ENCODE peak calls at places on chromosomes 4 and X, in nine cellular contexts. One of them, this sample, is unnamed.

GRCh38 chr4:65139998-65140397 is 530.3 kb downstream of the EPHA5 start:
- DNase-seq in activated CD4-positive, alpha-beta T cell treated with anti-CD3 and anti-CD28 coated beads, Interleukin-2, amount 50 U/mL, for 1 hour: no peak
- DNase-seq in activated naive CD8-positive, alpha-beta T cell treated with anti-CD3 and anti-CD28 coated beads for 36 hours: no peak
- DNase-seq in naive thymus-derived CD8-positive, alpha-beta T cell: no peak
- DNase-seq in NCI-H1930: no peak
- DNase-seq in occipital lobe: no peak
- DNase-seq in GM13976: no peak
- DNase-seq in neuronal stem cell: no peak
- DNase-seq in substantia nigra: no peak
- DNase-seq in this sample: no peak

GRCh38 chr4:156347412-156348075 is 393.9 kb upstream of the CTSO start:
- DNase-seq in activated CD4-positive, alpha-beta T cell treated with anti-CD3 and anti-CD28 coated beads, Interleukin-2, amount 50 U/mL, for 1 hour: no peak
- DNase-seq in activated naive CD8-positive, alpha-beta T cell treated with anti-CD3 and anti-CD28 coated beads for 36 hours: no peak
- DNase-seq in naive thymus-derived CD8-positive, alpha-beta T cell: no peak
- DNase-seq in NCI-H1930: no peak
- DNase-seq in occipital lobe: no peak
- DNase-seq in GM13976: no peak
- DNase-seq in neuronal stem cell: no peak
- DNase-seq in substantia nigra: no peak
- DNase-seq in this sample: no peak

GRCh38 chr4:1033840-1034551 is 22.6 kb downstream of the FGFRL1 start:
- DNase-seq in activated CD4-positive, alpha-beta T cell treated with anti-CD3 and anti-CD28 coated beads, Interleukin-2, amount 50 U/mL, for 1 hour: no peak
- DNase-seq in activated naive CD8-positive, alpha-beta T cell treated with anti-CD3 and anti-CD28 coated beads for 36 hours: no peak
- DNase-seq in naive thymus-derived CD8-positive, alpha-beta T cell: no peak
- DNase-seq in NCI-H1930: no peak
- DNase-seq in occipital lobe: peak; percentile 43
- DNase-seq in GM13976: no peak
- DNase-seq in neuronal stem cell: no peak
- DNase-seq in substantia nigra: peak; percentile 71
- DNase-seq in this sample: no peak

GRCh38 chrX:114344756-114345155 is 239.1 kb upstream of the HTR2C start:
- DNase-seq in activated CD4-positive, alpha-beta T cell treated with anti-CD3 and anti-CD28 coated beads, Interleukin-2, amount 50 U/mL, for 1 hour: no peak
- DNase-seq in activated naive CD8-positive, alpha-beta T cell treated with anti-CD3 and anti-CD28 coated beads for 36 hours: no peak
- DNase-seq in naive thymus-derived CD8-positive, alpha-beta T cell: no peak
- DNase-seq in NCI-H1930: peak; percentile 6
- DNase-seq in occipital lobe: no peak
- DNase-seq in GM13976: peak; percentile 6
- DNase-seq in neuronal stem cell: peak; percentile 17
- DNase-seq in substantia nigra: no peak
- DNase-seq in this sample: peak; percentile 69

GRCh38 chrX:68725966-68726365 is 78.5 kb downstream of the STARD8 start:
- DNase-seq in activated CD4-positive, alpha-beta T cell treated with anti-CD3 and anti-CD28 coated beads, Interleukin-2, amount 50 U/mL, for 1 hour: no peak
- DNase-seq in activated naive CD8-positive, alpha-beta T cell treated with anti-CD3 and anti-CD28 coated beads for 36 hours: no peak
- DNase-seq in naive thymus-derived CD8-positive, alpha-beta T cell: no peak
- DNase-seq in NCI-H1930: no peak
- DNase-seq in occipital lobe: no peak
- DNase-seq in GM13976: no peak
- DNase-seq in neuronal stem cell: no peak
- DNase-seq in substantia nigra: no peak
- DNase-seq in this sample: no peak

GRCh38 chr4:85783483-85783882 is 308.5 kb downstream of the ARHGAP24 start:
- DNase-seq in activated CD4-positive, alpha-beta T cell treated with anti-CD3 and anti-CD28 coated beads, Interleukin-2, amount 50 U/mL, for 1 hour: no peak
- DNase-seq in activated naive CD8-positive, alpha-beta T cell treated with anti-CD3 and anti-CD28 coated beads for 36 hours: no peak
- DNase-seq in naive thymus-derived CD8-positive, alpha-beta T cell: no peak
- DNase-seq in NCI-H1930: no peak
- DNase-seq in occipital lobe: no peak
- DNase-seq in GM13976: no peak
- DNase-seq in neuronal stem cell: no peak
- DNase-seq in substantia nigra: no peak
- DNase-seq in this sample: no peak

GRCh38 chr4:13705521-13706035 is 78.1 kb upstream of the BOD1L1 start:
- DNase-seq in activated CD4-positive, alpha-beta T cell treated with anti-CD3 and anti-CD28 coated beads, Interleukin-2, amount 50 U/mL, for 1 hour: no peak
- DNase-seq in activated naive CD8-positive, alpha-beta T cell treated with anti-CD3 and anti-CD28 coated beads for 36 hours: no peak
- DNase-seq in naive thymus-derived CD8-positive, alpha-beta T cell: no peak
- DNase-seq in NCI-H1930: no peak
- DNase-seq in occipital lobe: no peak
- DNase-seq in GM13976: no peak
- DNase-seq in neuronal stem cell: no peak
- DNase-seq in substantia nigra: peak; percentile 6
- DNase-seq in this sample: no peak

GRCh38 chr4:25654031-25654970 is 1.4 kb upstream of the SLC34A2 start:
- DNase-seq in activated CD4-positive, alpha-beta T cell treated with anti-CD3 and anti-CD28 coated beads, Interleukin-2, amount 50 U/mL, for 1 hour: no peak
- DNase-seq in activated naive CD8-positive, alpha-beta T cell treated with anti-CD3 and anti-CD28 coated beads for 36 hours: no peak
- DNase-seq in naive thymus-derived CD8-positive, alpha-beta T cell: no peak
- DNase-seq in NCI-H1930: no peak
- DNase-seq in occipital lobe: no peak
- DNase-seq in GM13976: no peak
- DNase-seq in neuronal stem cell: no peak
- DNase-seq in substantia nigra: no peak
- DNase-seq in this sample: no peak

GRCh38 chrX:41665676-41666075 is 23.1 kb upstream of the GPR34 start:
- DNase-seq in activated CD4-positive, alpha-beta T cell treated with anti-CD3 and anti-CD28 coated beads, Interleukin-2, amount 50 U/mL, for 1 hour: no peak
- DNase-seq in activated naive CD8-positive, alpha-beta T cell treated with anti-CD3 and anti-CD28 coated beads for 36 hours: peak; percentile 19
- DNase-seq in naive thymus-derived CD8-positive, alpha-beta T cell: no peak
- DNase-seq in NCI-H1930: no peak
- DNase-seq in occipital lobe: no peak
- DNase-seq in GM13976: no peak
- DNase-seq in neuronal stem cell: no peak
- DNase-seq in substantia nigra: no peak
- DNase-seq in this sample: no peak

GRCh38 chrX:17737707-17738001 is 361 bp downstream of the SCML1 start:
- DNase-seq in activated CD4-positive, alpha-beta T cell treated with anti-CD3 and anti-CD28 coated beads, Interleukin-2, amount 50 U/mL, for 1 hour: peak; percentile 18
- DNase-seq in activated naive CD8-positive, alpha-beta T cell treated with anti-CD3 and anti-CD28 coated beads for 36 hours: peak; percentile 31
- DNase-seq in naive thymus-derived CD8-positive, alpha-beta T cell: peak; percentile 2
- DNase-seq in NCI-H1930: no peak
- DNase-seq in occipital lobe: no peak
- DNase-seq in GM13976: peak; percentile 18
- DNase-seq in neuronal stem cell: peak; percentile 6
- DNase-seq in substantia nigra: no peak
- DNase-seq in this sample: no peak

GRCh38 chr4:106294062-106294461 is 21.9 kb downstream of the TBCK start:
- DNase-seq in activated CD4-positive, alpha-beta T cell treated with anti-CD3 and anti-CD28 coated beads, Interleukin-2, amount 50 U/mL, for 1 hour: no peak
- DNase-seq in activated naive CD8-positive, alpha-beta T cell treated with anti-CD3 and anti-CD28 coated beads for 36 hours: no peak
- DNase-seq in naive thymus-derived CD8-positive, alpha-beta T cell: no peak
- DNase-seq in NCI-H1930: no peak
- DNase-seq in occipital lobe: no peak
- DNase-seq in GM13976: no peak
- DNase-seq in neuronal stem cell: no peak
- DNase-seq in substantia nigra: no peak
- DNase-seq in this sample: no peak

GRCh38 chr4:115234405-115235093 is 121.1 kb upstream of the NDST4 start:
- DNase-seq in activated CD4-positive, alpha-beta T cell treated with anti-CD3 and anti-CD28 coated beads, Interleukin-2, amount 50 U/mL, for 1 hour: no peak
- DNase-seq in activated naive CD8-positive, alpha-beta T cell treated with anti-CD3 and anti-CD28 coated beads for 36 hours: no peak
- DNase-seq in naive thymus-derived CD8-positive, alpha-beta T cell: no peak
- DNase-seq in NCI-H1930: no peak
- DNase-seq in occipital lobe: no peak
- DNase-seq in GM13976: peak; percentile 21
- DNase-seq in neuronal stem cell: no peak
- DNase-seq in substantia nigra: no peak
- DNase-seq in this sample: peak; percentile 61